ENCODE peak calls at places on chromosomes 5 and 9, in four cellular contexts. One of them, this sample, is unnamed.

GRCh38 chr5:37598665-37599064 is 219.5 kb downstream of the WDR70 start:
- DNase-seq in fibroblast of lung: no peak
- DNase-seq in neural progenitor cell: no peak
- DNase-seq in IMR-90: no peak
- DNase-seq in this sample: no peak

GRCh38 chr5:54844905-54845566 is 140.4 kb downstream of the ESM1 start:
- DNase-seq in fibroblast of lung: peak; percentile 45
- DNase-seq in neural progenitor cell: peak; percentile 38
- DNase-seq in IMR-90: peak; percentile 79
- DNase-seq in this sample: no peak

GRCh38 chr5:2763533-2763794 is 12.0 kb upstream of the IRX2 start:
- DNase-seq in fibroblast of lung: no peak
- DNase-seq in neural progenitor cell: no peak
- DNase-seq in IMR-90: no peak
- DNase-seq in this sample: no peak

GRCh38 chr9:90999425-91000397 is 198.1 kb downstream of the SYK start:
- DNase-seq in fibroblast of lung: peak; percentile 29
- DNase-seq in neural progenitor cell: no peak
- DNase-seq in IMR-90: peak; percentile 76
- DNase-seq in this sample: no peak

GRCh38 chr5:74903165-74903787 is 37.1 kb upstream of the FAM169A start:
- DNase-seq in fibroblast of lung: no peak
- DNase-seq in neural progenitor cell: peak; percentile 55
- DNase-seq in IMR-90: no peak
- DNase-seq in this sample: peak; percentile 78

GRCh38 chr9:128218518-128219389 is 15.6 kb downstream of the DNM1 start:
- DNase-seq in fibroblast of lung: peak; percentile 89
- DNase-seq in neural progenitor cell: peak; percentile 96
- DNase-seq in IMR-90: peak; percentile 55
- DNase-seq in this sample: peak; percentile 97

GRCh38 chr5:59390989-59391388 is 502.5 kb downstream of the PDE4D start:
- DNase-seq in fibroblast of lung: no peak
- DNase-seq in neural progenitor cell: no peak
- DNase-seq in IMR-90: no peak
- DNase-seq in this sample: no peak

GRCh38 chr9:27209034-27209433 is 87.9 kb downstream of the EQTN start:
- DNase-seq in fibroblast of lung: peak; percentile 12
- DNase-seq in neural progenitor cell: no peak
- DNase-seq in IMR-90: no peak
- DNase-seq in this sample: no peak

GRCh38 chr5:58156977-58157701 is 302.7 kb downstream of the PLK2 start:
- DNase-seq in fibroblast of lung: peak; percentile 82
- DNase-seq in neural progenitor cell: peak; percentile 58
- DNase-seq in IMR-90: peak; percentile 53
- DNase-seq in this sample: no peak

GRCh38 chr5:121982089-121982488 is 20.3 kb downstream of the SRFBP1 start:
- DNase-seq in fibroblast of lung: no peak
- DNase-seq in neural progenitor cell: no peak
- DNase-seq in IMR-90: no peak
- DNase-seq in this sample: no peak

GRCh38 chr5:141326088-141326854 is 4.0 kb upstream of the PCDHGA1 start:
- DNase-seq in fibroblast of lung: peak; percentile 77
- DNase-seq in neural progenitor cell: peak; percentile 65
- DNase-seq in IMR-90: peak; percentile 82
- DNase-seq in this sample: no peak

GRCh38 chr5:125348221-125348692 is 601.8 kb upstream of the ZNF608 start:
- DNase-seq in fibroblast of lung: peak; percentile 33
- DNase-seq in neural progenitor cell: peak; percentile 37
- DNase-seq in IMR-90: no peak
- DNase-seq in this sample: no peak

GRCh38 chr5:140339636-140340035 is 6.8 kb downstream of the HBEGF start:
- DNase-seq in fibroblast of lung: no peak
- DNase-seq in neural progenitor cell: no peak
- DNase-seq in IMR-90: no peak
- DNase-seq in this sample: no peak

GRCh38 chr9:105452185-105452584 is 4.4 kb downstream of the FSD1L start:
- DNase-seq in fibroblast of lung: no peak
- DNase-seq in neural progenitor cell: no peak
- DNase-seq in IMR-90: no peak
- DNase-seq in this sample: no peak

GRCh38 chr9:105445203-105445881 is 2.5 kb upstream of the FSD1L start:
- DNase-seq in fibroblast of lung: peak; percentile 51
- DNase-seq in neural progenitor cell: no peak
- DNase-seq in IMR-90: peak; percentile 35
- DNase-seq in this sample: no peak

GRCh38 chr9:105447386-105447813 is 434 bp upstream of the FSD1L start:
- DNase-seq in fibroblast of lung: no peak
- DNase-seq in neural progenitor cell: no peak
- DNase-seq in IMR-90: no peak
- DNase-seq in this sample: no peak

GRCh38 chr9:105447814-105448812 is at the start of gene FSD1L:
- DNase-seq in fibroblast of lung: peak; percentile 92
- DNase-seq in neural progenitor cell: peak; percentile 96
- DNase-seq in IMR-90: peak; percentile 90
- DNase-seq in this sample: peak; percentile 97

DNA sequence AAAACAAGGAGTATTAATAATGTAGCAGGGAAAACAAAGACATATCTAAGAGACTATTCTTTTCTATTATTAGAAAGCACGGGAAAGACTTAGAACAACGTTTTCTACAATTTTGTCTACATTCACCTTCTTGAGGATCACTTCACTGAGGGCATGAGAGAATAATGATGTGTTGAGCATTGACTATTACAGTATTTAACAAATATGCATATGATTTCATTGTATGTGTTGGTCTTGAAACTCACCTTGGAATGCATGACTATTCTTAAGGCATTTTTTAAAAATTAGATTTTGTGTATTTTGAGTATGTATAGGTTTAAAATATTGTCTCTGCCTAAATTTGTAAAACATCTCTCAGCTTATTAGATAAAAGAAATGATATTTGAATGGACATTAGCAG is 1.2 kb downstream of the FSD1L start:
- DNase-seq in fibroblast of lung: peak; percentile 63
- DNase-seq in neural progenitor cell: no peak
- DNase-seq in IMR-90: peak; percentile 49
- DNase-seq in this sample: no peak
- H3K4me3 ChIP-seq in fibroblast of lung: peak overlapping the region; percentile 94
- H3K4me3 ChIP-seq in neural progenitor cell: peak overlapping the region; percentile 83
- H3K4me3 ChIP-seq in IMR-90: peak overlapping the region; percentile 83
- H3K4me3 ChIP-seq in this sample: peak overlapping the region; percentile 92

GRCh38 chr5:178590141-178590923 is at the start of gene COL23A1:
- DNase-seq in fibroblast of lung: peak; percentile 60
- DNase-seq in neural progenitor cell: peak; percentile 90
- DNase-seq in IMR-90: peak; percentile 43
- DNase-seq in this sample: peak; percentile 83
- H3K9ac ChIP-seq in fibroblast of lung: no peak within 1 kb of the TSS
- H3K9ac ChIP-seq in neural progenitor cell: no peak within 1 kb of the TSS
- H3K9ac ChIP-seq in IMR-90: no peak within 1 kb of the TSS
- H3K9ac ChIP-seq in this sample: no peak within 1 kb of the TSS

GRCh38 chr5:43063731-43064171 is 23.6 kb upstream of the ANXA2R start:
- DNase-seq in fibroblast of lung: no peak
- DNase-seq in neural progenitor cell: no peak
- DNase-seq in IMR-90: no peak
- DNase-seq in this sample: peak; percentile 69
- H3K4me3 ChIP-seq in fibroblast of lung: no peak overlapping the region
- H3K4me3 ChIP-seq in neural progenitor cell: no peak overlapping the region
- H3K4me3 ChIP-seq in IMR-90: no peak overlapping the region
- H3K4me3 ChIP-seq in this sample: no peak overlapping the region

DNA sequence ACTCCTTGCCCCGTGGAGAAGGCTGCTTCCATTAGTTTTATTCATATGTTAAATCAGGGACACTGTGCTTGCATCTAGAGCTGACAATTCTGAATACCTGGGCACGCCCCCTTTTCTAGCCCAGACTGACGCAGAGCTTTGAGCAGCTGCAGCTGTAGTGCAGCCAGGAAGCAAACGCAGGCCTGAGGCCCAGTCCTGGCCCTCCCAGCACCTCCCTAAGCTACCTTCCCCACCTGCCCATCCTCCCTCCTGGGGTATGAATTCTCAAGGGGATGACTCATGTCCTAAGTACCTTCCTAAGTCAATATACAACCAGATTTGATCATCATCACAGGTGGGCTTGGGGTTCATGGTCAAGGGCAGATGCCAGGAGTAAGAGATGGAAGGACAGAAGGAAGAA is 3.5 kb downstream of the PHF19 start:
- DNase-seq in fibroblast of lung: peak; percentile 40
- DNase-seq in neural progenitor cell: no peak
- DNase-seq in IMR-90: no peak
- DNase-seq in this sample: peak; percentile 83
- H3K9ac ChIP-seq in fibroblast of lung: no peak overlapping the region
- H3K9ac ChIP-seq in neural progenitor cell: no peak overlapping the region
- H3K9ac ChIP-seq in IMR-90: no peak overlapping the region
- H3K9ac ChIP-seq in this sample: no peak overlapping the region

GRCh38 chr9:117548556-117548955 is 133.7 kb upstream of the ASTN2 start:
- DNase-seq in fibroblast of lung: no peak
- DNase-seq in neural progenitor cell: no peak
- DNase-seq in IMR-90: no peak
- DNase-seq in this sample: no peak

GRCh38 chr9:117545846-117546245 is 131.0 kb upstream of the ASTN2 start:
- DNase-seq in fibroblast of lung: no peak
- DNase-seq in neural progenitor cell: no peak
- DNase-seq in IMR-90: no peak
- DNase-seq in this sample: no peak

GRCh38 chr9:117547321-117547720 is 132.5 kb upstream of the ASTN2 start:
- DNase-seq in fibroblast of lung: no peak
- DNase-seq in neural progenitor cell: no peak
- DNase-seq in IMR-90: no peak
- DNase-seq in this sample: no peak

GRCh38 chr9:117547904-117548303 is 133.0 kb upstream of the ASTN2 start:
- DNase-seq in fibroblast of lung: no peak
- DNase-seq in neural progenitor cell: no peak
- DNase-seq in IMR-90: no peak
- DNase-seq in this sample: no peak

DNA sequence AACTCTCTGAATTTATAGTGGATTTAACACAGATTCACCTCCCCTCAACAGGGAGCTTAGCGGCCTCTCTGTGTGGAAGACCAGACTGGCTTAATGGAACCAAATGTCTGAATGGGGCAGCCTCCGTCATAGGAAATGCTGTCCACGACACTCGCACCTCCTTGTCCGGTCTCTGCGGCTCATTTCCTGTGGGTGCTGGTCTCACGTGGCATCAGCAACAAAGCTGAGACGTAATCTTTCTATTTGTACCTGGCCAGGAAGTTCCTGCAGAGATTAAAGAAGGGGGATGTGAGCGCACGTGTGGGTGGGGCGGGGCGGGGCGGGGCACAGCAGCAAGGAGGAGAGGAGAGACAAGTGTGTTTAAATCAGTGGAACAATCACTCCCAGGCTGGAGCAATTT is 132.0 kb upstream of the ASTN2 start:
- DNase-seq in fibroblast of lung: no peak
- DNase-seq in neural progenitor cell: no peak
- DNase-seq in IMR-90: no peak
- DNase-seq in this sample: no peak
- H3K4me3 ChIP-seq in fibroblast of lung: no peak overlapping the region
- H3K4me3 ChIP-seq in neural progenitor cell: peak overlapping the region; percentile 26
- H3K4me3 ChIP-seq in IMR-90: no peak overlapping the region
- H3K4me3 ChIP-seq in this sample: no peak overlapping the region

GRCh38 chr5:172835246-172836030 is 1.4 kb downstream of the ERGIC1 start:
- DNase-seq in fibroblast of lung: no peak
- DNase-seq in neural progenitor cell: no peak
- DNase-seq in IMR-90: no peak
- DNase-seq in this sample: no peak

GRCh38 chr5:172839669-172840068 is 5.6 kb downstream of the ERGIC1 start:
- DNase-seq in fibroblast of lung: no peak
- DNase-seq in neural progenitor cell: no peak
- DNase-seq in IMR-90: no peak
- DNase-seq in this sample: no peak

GRCh38 chr5:172838151-172838875 is 4.3 kb downstream of the ERGIC1 start:
- DNase-seq in fibroblast of lung: no peak
- DNase-seq in neural progenitor cell: no peak
- DNase-seq in IMR-90: no peak
- DNase-seq in this sample: no peak

GRCh38 chr5:172840077-172840777 is 6.2 kb downstream of the ERGIC1 start:
- DNase-seq in fibroblast of lung: no peak
- DNase-seq in neural progenitor cell: peak; percentile 63
- DNase-seq in IMR-90: no peak
- DNase-seq in this sample: no peak

DNA sequence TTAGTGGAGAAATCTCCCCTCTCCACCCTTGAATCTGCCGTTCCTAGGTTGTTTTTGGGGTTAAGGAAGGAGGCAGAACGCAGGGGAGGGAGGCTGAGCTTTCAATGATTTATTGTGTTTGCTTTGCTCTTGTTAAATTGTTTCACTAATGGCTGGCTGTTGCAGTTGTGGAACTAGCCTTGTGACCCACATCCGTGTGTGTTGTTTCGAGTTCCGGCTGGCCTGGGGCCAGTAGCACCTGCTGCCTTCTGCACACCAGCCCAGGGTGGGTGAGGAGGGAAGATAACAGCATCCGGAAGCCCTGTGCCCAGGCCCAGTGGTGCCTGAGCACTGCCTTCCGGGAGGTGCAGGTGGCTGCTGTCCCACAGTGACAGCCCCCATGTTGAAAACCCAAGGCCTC is 3.6 kb downstream of the ERGIC1 start:
- DNase-seq in fibroblast of lung: no peak
- DNase-seq in neural progenitor cell: no peak
- DNase-seq in IMR-90: no peak
- DNase-seq in this sample: peak; percentile 94
- H3K9ac ChIP-seq in fibroblast of lung: no peak overlapping the region
- H3K9ac ChIP-seq in neural progenitor cell: no peak overlapping the region
- H3K9ac ChIP-seq in IMR-90: no peak overlapping the region
- H3K9ac ChIP-seq in this sample: peak overlapping the region; percentile 10

GRCh38 chr9:34428325-34428958 is 29.9 kb downstream of the FAM219A start:
- DNase-seq in fibroblast of lung: peak; percentile 25
- DNase-seq in neural progenitor cell: no peak
- DNase-seq in IMR-90: peak; percentile 60
- DNase-seq in this sample: no peak

GRCh38 chr9:34430843-34431437 is 27.4 kb downstream of the FAM219A start:
- DNase-seq in fibroblast of lung: peak; percentile 79
- DNase-seq in neural progenitor cell: peak; percentile 92
- DNase-seq in IMR-90: peak; percentile 85
- DNase-seq in this sample: peak; percentile 78

GRCh38 chr9:34437006-34437925 is 21.1 kb downstream of the FAM219A start:
- DNase-seq in fibroblast of lung: peak; percentile 65
- DNase-seq in neural progenitor cell: peak; percentile 86
- DNase-seq in IMR-90: peak; percentile 79
- DNase-seq in this sample: no peak

GRCh38 chr9:34426340-34427074 is 31.9 kb downstream of the FAM219A start:
- DNase-seq in fibroblast of lung: no peak
- DNase-seq in neural progenitor cell: no peak
- DNase-seq in IMR-90: no peak
- DNase-seq in this sample: no peak

GRCh38 chr9:34431661-34432060 is 26.7 kb downstream of the FAM219A start:
- DNase-seq in fibroblast of lung: no peak
- DNase-seq in neural progenitor cell: no peak
- DNase-seq in IMR-90: no peak
- DNase-seq in this sample: no peak
- H3K4me3 ChIP-seq in fibroblast of lung: no peak overlapping the region
- H3K4me3 ChIP-seq in neural progenitor cell: no peak overlapping the region
- H3K4me3 ChIP-seq in IMR-90: no peak overlapping the region
- H3K4me3 ChIP-seq in this sample: no peak overlapping the region